ENCODE peak calls at places on chromosomes 12 and 14, in seven cellular contexts. S is GM06990, C is A549, U is progenitor cell of endocrine pancreas, X is GM13976, A is fibroblast of mammary gland, O is GM20000. Z is an unnamed sample.

GRCh38 chr12:99957866-99958466 is 26.8 kb downstream of the ANKS1B start:
- DNase-seq in A (peak), S (no peak), C (no peak), X (no peak), O (no peak), U (no peak), Z (no peak)

GRCh38 chr14:95761436-95761835 is 47.5 kb upstream of the TCL1A start:
- DNase-seq in S (no peak), X (no peak), U (no peak), O (no peak), A (no peak), C (no peak), Z (no peak)

GRCh38 chr12:42440608-42441007 is 114.6 kb downstream of the PPHLN1 start:
- DNase-seq in X (no peak), C (no peak), U (no peak), S (no peak), O (no peak), A (no peak), Z (no peak)

GRCh38 chr14:35405304-35405996 is 901 bp upstream of the NFKBIA start:
- DNase-seq in O (no peak), X (no peak), U (no peak), S (no peak), C (no peak), A (no peak), Z (no peak)

GRCh38 chr14:71651228-71651627 is 281.0 kb upstream of the RGS6 start:
- DNase-seq in U (no peak), S (no peak), X (no peak), O (no peak), C (no peak), A (peak), Z (no peak)

GRCh38 chr14:73227812-73228781 is 9.2 kb upstream of the PAPLN start:
- DNase-seq in U (no peak), S (no peak), O (no peak), A (peak), X (no peak), C (peak), Z (no peak)

GRCh38 chr12:71892059-71892458 is 46.6 kb upstream of the TPH2 start:
- DNase-seq in A (no peak), X (no peak), U (no peak), C (no peak), O (no peak), S (no peak), Z (no peak)

GRCh38 chr14:105131241-105131640 is 37.3 kb downstream of the JAG2 start:
- DNase-seq in O (no peak), A (no peak), U (no peak), S (no peak), C (no peak), X (no peak), Z (no peak)

GRCh38 chr12:44873898-44874297 is 2.2 kb downstream of the NELL2 start:
- DNase-seq in A (peak), U (no peak), C (peak), S (no peak), X (peak), O (peak), Z (peak)

GRCh38 chr14:89600950-89601826 is 184.2 kb upstream of the FOXN3 start:
- DNase-seq in C (no peak), A (no peak), S (no peak), U (no peak), O (no peak), X (no peak), Z (no peak)

GRCh38 chr14:54685286-54685845 is 118.4 kb downstream of the SAMD4A start:
- DNase-seq in O (no peak), U (no peak), S (no peak), A (no peak), X (no peak), C (no peak), Z (no peak)

GRCh38 chr12:7929069-7929792 is 6.8 kb downstream of the SLC2A3 start:
- DNase-seq in C (no peak), X (no peak), U (no peak), A (no peak), O (no peak), S (no peak), Z (no peak)

GRCh38 chr12:58537278-58537677 is 383.0 kb downstream of the LRIG3 start:
- DNase-seq in O (no peak), C (no peak), A (peak), U (no peak), S (no peak), X (no peak), Z (no peak)

GRCh38 chr12:107091381-107091780 is 2.0 kb downstream of the CRY1 start:
- DNase-seq in A (peak), O (no peak), S (no peak), X (no peak), C (peak), U (no peak), Z (no peak)

GRCh38 chr12:6996040-6996441 is 22.2 kb downstream of the LPCAT3 start:
- DNase-seq in A (peak), O (no peak), S (no peak), C (no peak), X (no peak), U (no peak), Z (no peak)

GRCh38 chr12:46430340-46430948 is 57.9 kb upstream of the SLC38A2 start:
- DNase-seq in X (peak), O (peak), S (peak), C (peak), U (no peak), A (peak), Z (peak)

GRCh38 chr12:88493651-88494050 is 86.6 kb downstream of the KITLG start:
- DNase-seq in O (no peak), X (no peak), C (no peak), U (no peak), A (peak), S (no peak), Z (no peak)

GRCh38 chr12:68611094-68611818 is 557 bp downstream of the RAP1B start:
- DNase-seq in U (peak), A (peak), C (peak), O (peak), S (peak), X (peak), Z (peak)

GRCh38 chr14:74511966-74512365 is 18.4 kb downstream of the ISCA2 start:
- DNase-seq in U (no peak), S (no peak), X (no peak), C (no peak), A (no peak), O (no peak), Z (no peak)

GRCh38 chr12:67220065-67220464 is 49.1 kb upstream of the CAND1 start:
- DNase-seq in U (no peak), A (peak), O (no peak), S (no peak), C (peak), X (no peak), Z (no peak)

GRCh38 chr12:65330341-65330740 is 51.9 kb downstream of the MSRB3 start:
- DNase-seq in O (no peak), A (no peak), X (no peak), S (no peak), U (no peak), C (no peak), Z (no peak)

GRCh38 chr14:102234331-102235264 is 70.4 kb downstream of the MOK start:
- DNase-seq in A (no peak), O (no peak), C (no peak), X (no peak), S (no peak), U (no peak), Z (no peak)

GRCh38 chr12:52155048-52155868 is 36.6 kb downstream of the KRT80 start:
- DNase-seq in O (no peak), A (peak), X (no peak), U (no peak), C (peak), S (no peak), Z (no peak)

GRCh38 chr12:55909513-55909884 is 18.2 kb downstream of the PYM1 start:
- DNase-seq in A (no peak), U (no peak), C (no peak), X (no peak), O (no peak), S (no peak), Z (no peak)

GRCh38 chr12:58069268-58069967 is 128.1 kb downstream of the ATP23 start:
- DNase-seq in O (no peak), A (peak), U (no peak), X (no peak), S (no peak), C (no peak), Z (no peak)

GRCh38 chr12:46711756-46712155 is 114.0 kb downstream of the SLC38A4 start:
- DNase-seq in X (no peak), U (no peak), O (no peak), S (no peak), C (no peak), A (peak), Z (no peak)

GRCh38 chr12:106139422-106140141 is 828 bp upstream of the NUAK1 start:
- DNase-seq in U (peak), A (peak), S (no peak), X (no peak), O (no peak), C (peak), Z (no peak)

GRCh38 chr12:42086021-42086420 is 58.7 kb downstream of the GXYLT1 start:
- DNase-seq in O (no peak), S (no peak), A (peak), C (no peak), X (no peak), U (no peak), Z (no peak)

GRCh38 chr12:128810182-128811127 is 13.3 kb downstream of the SLC15A4 start:
- DNase-seq in S (peak), X (peak), U (no peak), C (no peak), A (peak), O (peak), Z (peak)

DNA sequence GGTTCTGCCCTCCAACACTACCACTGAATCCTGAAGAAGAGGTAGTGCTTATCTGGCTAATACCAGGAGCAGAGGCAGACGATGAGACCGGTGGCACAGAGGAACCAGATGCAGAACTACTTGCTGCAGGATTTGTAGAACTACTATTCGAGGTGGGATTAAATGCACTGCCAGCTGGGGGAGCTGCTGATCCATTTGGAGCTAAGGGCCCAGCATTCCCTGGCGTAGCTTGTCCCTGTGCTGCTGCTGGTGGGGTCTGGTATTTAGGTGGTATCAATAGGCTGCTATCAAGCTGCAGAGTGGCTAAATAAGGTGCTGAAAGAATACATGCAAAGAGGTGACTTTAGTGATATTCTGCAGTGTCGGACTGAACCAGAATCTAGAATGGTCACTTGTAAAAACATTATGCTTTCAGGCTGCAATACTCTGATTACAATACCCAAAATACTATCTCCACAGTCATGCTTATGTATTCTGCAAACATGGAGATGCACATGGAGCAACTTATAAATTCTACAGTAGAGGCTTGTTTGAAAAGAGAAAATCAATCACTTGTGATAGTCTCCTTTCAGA is 294.2 kb downstream of the MED13L start:
- DNase-seq in C (peak), X (no peak), A (peak), U (no peak), S (no peak), O (no peak), Z (no peak)
- TF ChIP-seq CTCF in C (peak), X (peak), A (peak), U (peak), S (peak), O (no peak), Z (peak)

GRCh38 chr14:28773917-28774691 is 7.5 kb downstream of the FOXG1 start:
- DNase-seq in C (peak), U (peak), X (peak), S (peak), O (no peak), A (peak), Z (no peak)
- TF ChIP-seq CTCF in C (no peak), U (peak), X (peak), S (peak), O (no peak), A (peak), Z (peak)

GRCh38 chr14:21057803-21058675 is at the start of gene RNASE8:
- DNase-seq in S (no peak), X (no peak), O (no peak), A (peak), U (no peak), C (no peak), Z (no peak)
- TF ChIP-seq CTCF in S (peak), X (no peak), O (no peak), A (peak), U (no peak), C (no peak), Z (no peak)

GRCh38 chr14:77059276-77059934 is 30.9 kb upstream of the IRF2BPL start:
- DNase-seq in U (peak), X (no peak), A (peak), C (peak), O (no peak), S (no peak), Z (no peak)
- TF ChIP-seq CTCF in U (peak), X (no peak), A (peak), C (no peak), O (peak), S (peak), Z (peak)

GRCh38 chr14:34111933-34112332 is 161.1 kb upstream of the EGLN3 start:
- DNase-seq in C (peak), S (no peak), X (no peak), U (no peak), O (no peak), A (no peak), Z (no peak)
- TF ChIP-seq CTCF in C (no peak), S (no peak), X (no peak), U (peak), O (no peak), A (peak), Z (no peak)

GRCh38 chr14:22588419-22589095 is 467 bp downstream of the DAD1 start:
- DNase-seq in U (no peak), X (no peak), O (no peak), A (no peak), S (no peak), C (no peak), Z (no peak)

GRCh38 chr14:22594156-22594716 is 3.9 kb upstream of the ABHD4 start:
- DNase-seq in X (no peak), S (no peak), O (no peak), C (no peak), A (no peak), U (no peak), Z (no peak)

GRCh38 chr14:22587247-22587646 is 1.8 kb downstream of the DAD1 start:
- DNase-seq in A (no peak), U (no peak), O (no peak), C (no peak), X (no peak), S (no peak), Z (no peak)

GRCh38 chr14:22593189-22593588 is 4.2 kb upstream of the DAD1 start:
- DNase-seq in A (no peak), O (no peak), C (no peak), U (no peak), S (no peak), X (no peak), Z (no peak)

DNA sequence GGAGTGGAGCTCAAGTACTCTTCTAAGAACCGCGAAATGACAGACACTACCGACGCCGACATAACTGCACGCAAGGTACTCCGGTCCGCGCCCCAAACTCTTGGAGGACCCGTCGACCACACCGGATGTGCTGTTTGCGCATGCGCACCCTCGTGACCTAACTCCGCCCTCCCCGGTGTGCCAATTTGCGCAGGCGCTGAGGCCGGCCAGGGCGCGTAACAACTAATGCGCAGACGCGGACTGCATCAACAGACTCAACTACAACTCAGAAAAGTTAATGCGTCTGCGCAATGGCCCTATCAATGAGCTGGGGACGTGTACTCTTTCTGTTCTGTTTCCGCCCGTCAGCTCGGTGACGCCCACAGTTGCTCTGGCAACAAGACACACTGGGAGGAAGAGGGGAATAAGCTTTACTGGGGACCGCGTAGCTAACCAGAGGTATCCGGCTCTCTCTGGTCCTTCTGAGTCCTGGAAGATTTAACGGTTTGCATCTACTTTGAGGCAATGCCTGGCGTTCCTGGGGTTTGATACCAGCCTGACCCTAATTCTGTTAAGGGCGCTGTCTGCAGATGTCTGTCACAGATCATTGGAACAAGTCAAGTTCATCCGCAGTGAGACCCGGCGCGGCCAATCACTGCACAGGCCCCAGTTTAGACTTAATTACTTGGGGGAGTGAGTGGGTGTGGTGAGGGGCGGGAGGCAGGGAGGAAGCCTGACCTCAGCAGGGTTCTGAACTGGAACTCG is at the start of gene DAD1:
- DNase-seq in A (peak), S (peak), U (peak), O (peak), X (peak), C (peak), Z (peak)
- TF ChIP-seq CTCF in A (no peak), S (no peak), U (peak), O (no peak), X (no peak), C (no peak), Z (no peak)